ENCODE peak calls at places on chromosome X, in six cellular contexts. M is mesothelial cell of epicardium, F is fibroblast of pulmonary artery, V is SK-N-SH, I is RWPE1, S is astrocyte of the cerebellum. E is an unnamed sample.

GRCh38 chrX:24294619-24295018 is 19.2 kb downstream of the SUPT20HL2 start:
- DNase-seq in M (no peak), F (peak; percentile 41), V (peak; percentile 31), I (no peak), S (no peak), E (no peak)

GRCh38 chrX:14489437-14489836 is 39.9 kb upstream of the GLRA2 start:
- DNase-seq in M (no peak), F (no peak), V (no peak), I (no peak), S (no peak), E (no peak)

GRCh38 chrX:77565278-77565677 is 118.1 kb downstream of the FGF16 start:
- DNase-seq in M (no peak), F (no peak), V (no peak), I (no peak), S (no peak), E (no peak)

GRCh38 chrX:39162322-39162721 is 361.1 kb downstream of the MID1IP1 start:
- DNase-seq in M (no peak), F (no peak), V (no peak), I (no peak), S (no peak), E (no peak)

GRCh38 chrX:46485897-46486296 is 59.3 kb downstream of the ZNF674 start:
- DNase-seq in M (no peak), F (no peak), V (no peak), I (no peak), S (no peak), E (no peak)

GRCh38 chrX:149152941-149153340 is 352.2 kb downstream of the IDS start:
- DNase-seq in M (no peak), F (peak; percentile 35), V (no peak), I (no peak), S (no peak), E (no peak)

GRCh38 chrX:87299563-87300160 is 217.9 kb upstream of the KLHL4 start:
- DNase-seq in M (no peak), F (peak; percentile 30), V (no peak), I (peak; percentile 2), S (peak; percentile 20), E (no peak)

GRCh38 chrX:135346975-135347374 is 37.7 kb downstream of the ETDC start:
- DNase-seq in M (no peak), F (peak; percentile 32), V (no peak), I (no peak), S (no peak), E (no peak)

GRCh38 chrX:65677954-65678469 is 10.6 kb downstream of the MSN start:
- DNase-seq in M (no peak), F (peak; percentile 95), V (no peak), I (peak; percentile 69), S (peak; percentile 90), E (no peak)

GRCh38 chrX:427812-428725 is 41.4 kb upstream of the PPP2R3B start:
- DNase-seq in M (no peak), F (peak; percentile 17), V (peak; percentile 54), I (no peak), S (no peak), E (peak; percentile 28)

GRCh38 chrX:13647709-13648212 is 5.2 kb upstream of the TCEANC start:
- DNase-seq in M (no peak), F (peak; percentile 87), V (no peak), I (peak; percentile 2), S (no peak), E (no peak)

GRCh38 chrX:41906515-41907165 is 16.7 kb downstream of the CASK start:
- DNase-seq in M (no peak), F (peak; percentile 10), V (no peak), I (peak; percentile 50), S (no peak), E (no peak)

GRCh38 chrX:136835761-136836160 is 44.8 kb downstream of the RBMX start:
- DNase-seq in M (no peak), F (no peak), V (no peak), I (no peak), S (no peak), E (no peak)

GRCh38 chrX:8274166-8274565 is 103.1 kb upstream of the VCX2 start:
- DNase-seq in M (no peak), F (peak; percentile 16), V (no peak), I (no peak), S (no peak), E (no peak)

GRCh38 chrX:137695405-137695804 is 129.5 kb downstream of the ZIC3 start:
- DNase-seq in M (no peak), F (no peak), V (no peak), I (no peak), S (no peak), E (no peak)

GRCh38 chrX:23332888-23333821 is 1.5 kb upstream of the PTCHD1 start:
- DNase-seq in M (no peak), F (no peak), V (peak; percentile 30), I (no peak), S (no peak), E (no peak)

GRCh38 chrX:1012678-1013300 is 199.7 kb downstream of the CRLF2 start:
- DNase-seq in M (no peak), F (no peak), V (no peak), I (no peak), S (no peak), E (no peak)

GRCh38 chrX:153477039-153477438 is 6.7 kb upstream of the HAUS7 start:
- DNase-seq in M (no peak), F (peak; percentile 59), V (peak; percentile 89), I (peak; percentile 26), S (no peak), E (no peak)

GRCh38 chrX:9611436-9612145 is 146.7 kb downstream of the TBL1X start:
- DNase-seq in M (no peak), F (no peak), V (peak; percentile 30), I (no peak), S (no peak), E (no peak)

GRCh38 chrX:103330601-103331397 is 760 bp downstream of the TCEAL7 start:
- DNase-seq in M (no peak), F (peak; percentile 15), V (peak; percentile 56), I (no peak), S (no peak), E (no peak)

GRCh38 chrX:112910418-112910817 is 69.8 kb upstream of the AMOT start:
- DNase-seq in M (no peak), F (no peak), V (no peak), I (no peak), S (no peak), E (no peak)

GRCh38 chrX:112913807-112914206 is 73.2 kb upstream of the AMOT start:
- DNase-seq in M (no peak), F (no peak), V (no peak), I (no peak), S (no peak), E (no peak)
- TF ChIP-seq CTCF in M (peak; percentile 60), F (no peak), V (peak; percentile 39), I (no peak), S (no peak), E (peak; percentile 43)

DNA sequence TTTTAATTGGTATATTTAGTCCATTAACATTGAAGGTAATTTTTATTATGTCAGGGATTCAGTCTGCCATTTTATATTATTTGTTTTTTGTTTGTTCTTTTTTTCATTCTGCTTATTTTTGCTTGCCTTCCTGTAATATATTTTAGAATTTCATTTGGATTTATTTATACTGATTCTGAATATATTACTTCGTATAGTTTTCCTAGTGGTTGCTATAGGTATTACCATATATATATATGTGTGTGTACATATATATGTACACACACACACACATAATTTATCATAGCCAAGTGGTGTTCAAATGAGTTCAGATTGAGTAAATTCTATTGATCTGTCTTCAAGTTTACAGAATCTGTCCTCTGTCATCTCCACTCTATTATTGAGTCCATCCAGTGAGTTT is 11.2 kb downstream of the CITED1 start:
- DNase-seq in M (no peak), F (no peak), V (no peak), I (no peak), S (no peak), E (no peak)
- TF ChIP-seq CTCF in M (peak; percentile 69), F (no peak), V (peak; percentile 49), I (no peak), S (no peak), E (peak; percentile 42)

GRCh38 chrX:105701310-105702052 is 120.9 kb upstream of the NRK start:
- DNase-seq in M (no peak), F (peak; percentile 42), V (peak; percentile 0), I (peak; percentile 3), S (peak; percentile 4), E (no peak)
- TF ChIP-seq CTCF in M (no peak), F (peak; percentile 34), V (peak; percentile 48), I (peak; percentile 10), S (no peak), E (peak; percentile 34)

DNA sequence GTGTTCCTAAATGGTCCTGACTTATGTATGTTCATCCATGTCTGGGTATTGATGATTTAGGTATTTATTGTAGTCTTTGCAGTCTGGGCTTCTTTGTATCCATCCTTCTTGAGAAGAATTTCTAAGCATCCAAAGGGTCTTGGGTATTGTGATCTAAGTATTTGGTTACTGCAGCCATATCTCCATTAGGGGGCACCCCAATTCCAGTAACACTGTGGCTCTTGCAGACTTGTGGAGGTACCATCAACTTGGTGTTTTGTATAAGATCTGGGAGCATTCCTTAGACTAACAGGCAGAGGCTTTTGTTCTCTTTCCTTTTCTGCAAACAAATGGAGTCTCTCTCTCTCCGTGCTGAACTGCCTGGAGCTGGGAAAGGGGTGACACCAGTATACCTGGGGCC is 113.7 kb upstream of the NEXMIF start:
- DNase-seq in M (no peak), F (peak; percentile 46), V (no peak), I (no peak), S (no peak), E (no peak)
- TF ChIP-seq CTCF in M (no peak), F (peak; percentile 34), V (peak; percentile 55), I (no peak), S (no peak), E (no peak)

DNA sequence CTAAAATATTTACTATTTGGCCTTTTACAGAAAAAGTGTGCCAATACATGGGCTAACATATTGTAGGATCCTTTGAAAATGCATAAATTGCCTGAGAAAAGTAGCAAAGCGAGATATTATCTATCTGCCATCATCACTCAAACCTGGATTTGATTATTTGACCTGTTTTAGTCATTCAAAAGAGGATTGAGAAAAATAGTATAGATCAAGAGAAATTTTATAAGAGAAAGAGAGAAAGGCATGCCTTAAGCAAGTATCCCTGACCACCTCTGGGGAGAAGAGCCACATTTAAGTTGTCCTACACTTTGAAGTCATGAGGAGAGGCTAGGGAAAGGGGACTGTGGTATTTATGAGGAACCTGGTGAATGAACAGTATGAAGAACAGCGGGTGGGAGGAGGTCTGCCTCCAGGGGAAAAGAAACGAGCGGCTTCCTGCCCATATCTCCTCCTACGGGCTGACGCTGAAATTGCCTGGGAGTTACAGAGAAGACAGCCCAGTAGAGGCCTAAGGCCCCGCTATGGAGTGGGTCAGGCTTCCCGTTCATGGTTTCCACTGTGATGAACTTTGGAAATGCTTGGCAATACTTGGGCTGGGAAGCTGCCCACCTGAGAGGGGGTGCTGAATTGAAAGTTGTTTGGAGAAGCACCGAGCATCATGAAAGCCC is 106.8 kb upstream of the ACSL4 start:
- DNase-seq in M (no peak), F (peak; percentile 74), V (no peak), I (no peak), S (no peak), E (no peak)
- TF ChIP-seq CTCF in M (no peak), F (peak; percentile 36), V (no peak), I (no peak), S (peak; percentile 30), E (peak; percentile 22)

GRCh38 chrX:144896323-144896722 is 351.0 kb upstream of the SPANXN1 start:
- DNase-seq in M (no peak), F (no peak), V (peak; percentile 2), I (peak; percentile 0), S (no peak), E (no peak)
- TF ChIP-seq CTCF in M (peak; percentile 39), F (no peak), V (peak; percentile 61), I (peak; percentile 17), S (no peak), E (peak; percentile 54)

E was measured in progenitor cell of endocrine pancreas.